ENCODE peak calls at places on chromosomes 4 and X, in ten cellular contexts. Y is HFF-Myc; Z is adrenal gland; K is dorsolateral prefrontal cortex; A is heart left ventricle; W is bronchial epithelial cell; I is colonic mucosa; N is WERI-Rb-1; F is CD8-positive, alpha-beta T cell; R is AG10803. P is an unnamed sample.

GRCh38 chr4:88865051-88865450 is 167.4 kb upstream of the NAP1L5 start:
- DNase-seq in Y (no peak), I (no peak), F (no peak), A (no peak), K (no peak), N (no peak), R (no peak), W (peak; percentile 79), Z (no peak), P (peak; percentile 53)

GRCh38 chr4:121026034-121026433 is 46.3 kb downstream of the NDNF start:
- DNase-seq in A (no peak), Z (no peak), W (no peak), N (no peak), R (no peak), K (no peak), I (no peak), F (no peak), Y (no peak), P (no peak)

GRCh38 chrX:44012484-44013096 is 39.4 kb upstream of the NDP start:
- DNase-seq in W (peak; percentile 91), F (peak; percentile 0), N (no peak), Y (no peak), R (peak; percentile 85), Z (peak; percentile 76), I (no peak), K (no peak), A (peak; percentile 39), P (peak; percentile 91)

GRCh38 chrX:103175944-103176753 is 38.8 kb upstream of the BEX4 start:
- DNase-seq in A (no peak), K (peak; percentile 39), R (peak; percentile 35), I (peak; percentile 62), F (peak; percentile 30), Z (peak; percentile 73), N (peak; percentile 47), W (peak; percentile 29), Y (no peak), P (peak; percentile 48)

GRCh38 chrX:119698835-119699234 is 5.9 kb upstream of the SEPTIN6 start:
- DNase-seq in F (no peak), W (peak; percentile 45), Z (no peak), R (peak; percentile 82), K (no peak), N (no peak), A (no peak), Y (no peak), I (no peak), P (peak; percentile 52)

GRCh38 chr4:123315617-123316016 is 81.0 kb upstream of the SPRY1 start:
- DNase-seq in A (no peak), Z (no peak), N (no peak), K (no peak), I (no peak), F (no peak), W (no peak), Y (no peak), R (no peak), P (peak; percentile 22)

GRCh38 chr4:38979081-38979480 is 53.1 kb downstream of the TMEM156 start:
- DNase-seq in Z (no peak), F (no peak), I (no peak), W (no peak), A (no peak), R (no peak), N (no peak), K (no peak), Y (no peak), P (no peak)

GRCh38 chr4:151195801-151196200 is 81.2 kb upstream of the PRSS48 start:
- DNase-seq in K (no peak), Z (no peak), W (peak; percentile 94), R (peak; percentile 64), I (no peak), Y (no peak), F (no peak), N (no peak), A (no peak), P (peak; percentile 90)

GRCh38 chr4:161573836-161574235 is 590.0 kb downstream of the FSTL5 start:
- DNase-seq in R (no peak), Y (no peak), I (no peak), A (no peak), W (peak; percentile 11), N (no peak), Z (no peak), F (no peak), K (no peak), P (peak; percentile 30)

GRCh38 chr4:24330198-24330972 is 254.0 kb downstream of the DHX15 start:
- DNase-seq in R (peak; percentile 18), I (no peak), Y (no peak), K (no peak), W (peak; percentile 14), F (no peak), N (no peak), Z (no peak), A (no peak), P (peak; percentile 31)

GRCh38 chr4:134365852-134366251 is 164.3 kb upstream of the PABPC4L start:
- DNase-seq in Z (no peak), N (no peak), I (no peak), F (no peak), K (no peak), Y (peak; percentile 66), W (peak; percentile 4), R (peak; percentile 53), A (no peak), P (peak; percentile 2)

GRCh38 chr4:80876810-80877209 is 153.7 kb upstream of the BMP3 start:
- DNase-seq in R (peak; percentile 16), F (no peak), Z (no peak), A (no peak), W (no peak), N (no peak), Y (no peak), K (no peak), I (no peak), P (no peak)

GRCh38 chrX:1151378-1152077 is 60.9 kb downstream of the CRLF2 start:
- DNase-seq in R (no peak), A (no peak), N (no peak), I (no peak), Y (no peak), W (no peak), K (no peak), Z (no peak), F (no peak), P (no peak)

DNA sequence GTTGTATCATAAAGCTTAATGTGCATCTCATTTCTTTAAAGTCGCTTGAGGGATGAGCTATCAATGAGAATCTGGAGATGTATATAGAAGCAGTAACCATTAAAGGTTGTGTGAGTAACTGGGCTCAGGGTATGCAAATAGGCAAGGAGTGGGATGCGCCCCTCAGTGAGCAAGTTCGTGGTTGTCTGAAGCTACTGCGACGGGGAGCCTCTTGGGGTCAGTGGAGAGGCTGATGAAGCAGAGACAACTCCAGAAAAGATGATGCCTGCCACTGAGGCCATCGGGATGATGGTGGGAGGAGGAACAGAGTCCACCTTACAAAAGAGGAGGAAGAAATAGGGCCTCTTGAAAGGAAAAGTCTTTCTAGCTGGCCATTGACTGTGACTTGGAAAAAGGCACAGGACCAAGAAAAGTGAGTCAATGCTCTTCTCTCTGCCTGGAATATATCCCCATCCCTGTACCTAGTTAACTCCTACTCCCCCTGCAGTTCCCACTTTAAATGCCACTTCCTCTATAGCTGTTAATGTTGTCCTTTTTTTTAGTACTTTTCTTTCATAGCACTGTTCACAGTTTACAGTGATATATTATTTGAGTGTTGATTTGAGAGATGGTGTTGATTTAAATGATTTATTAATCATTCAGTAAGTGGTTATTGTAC is 51.4 kb upstream of the LSM6 start:
- DNase-seq in I (no peak), A (no peak), R (peak; percentile 10), Y (no peak), Z (no peak), W (no peak), F (no peak), N (no peak), K (no peak), P (no peak)
- TF ChIP-seq CTCF in I (no peak), A (no peak), R (no peak), Y (no peak), Z (no peak), W (no peak), F (no peak), N (no peak), K (no peak), P (no peak)

GRCh38 chr4:116639070-116639577 is 446.3 kb downstream of the TRAM1L1 start:
- DNase-seq in A (no peak), N (no peak), F (no peak), I (no peak), K (no peak), Y (no peak), Z (no peak), R (no peak), W (no peak), P (no peak)
- H3K4me3 ChIP-seq in A (no peak overlapping the region), N (no peak overlapping the region), F (no peak overlapping the region), I (no peak overlapping the region), K (no peak overlapping the region), Y (no peak overlapping the region), Z (no peak overlapping the region), R (no peak overlapping the region), W (no peak overlapping the region), P (no peak overlapping the region)

GRCh38 chr4:112231779-112232713 is at the start of gene AP1AR:
- DNase-seq in Y (no peak), K (peak; percentile 80), I (peak; percentile 84), N (peak; percentile 94), W (peak; percentile 49), Z (peak; percentile 82), F (peak; percentile 61), R (peak; percentile 63), A (peak; percentile 92), P (peak; percentile 73)
- TF ChIP-seq CTCF in Y (peak; percentile 18), K (peak; percentile 6), I (peak; percentile 24), N (peak; percentile 69), W (no peak), Z (peak; percentile 27), F (no peak), R (peak; percentile 39), A (peak; percentile 53), P (peak; percentile 7)

DNA sequence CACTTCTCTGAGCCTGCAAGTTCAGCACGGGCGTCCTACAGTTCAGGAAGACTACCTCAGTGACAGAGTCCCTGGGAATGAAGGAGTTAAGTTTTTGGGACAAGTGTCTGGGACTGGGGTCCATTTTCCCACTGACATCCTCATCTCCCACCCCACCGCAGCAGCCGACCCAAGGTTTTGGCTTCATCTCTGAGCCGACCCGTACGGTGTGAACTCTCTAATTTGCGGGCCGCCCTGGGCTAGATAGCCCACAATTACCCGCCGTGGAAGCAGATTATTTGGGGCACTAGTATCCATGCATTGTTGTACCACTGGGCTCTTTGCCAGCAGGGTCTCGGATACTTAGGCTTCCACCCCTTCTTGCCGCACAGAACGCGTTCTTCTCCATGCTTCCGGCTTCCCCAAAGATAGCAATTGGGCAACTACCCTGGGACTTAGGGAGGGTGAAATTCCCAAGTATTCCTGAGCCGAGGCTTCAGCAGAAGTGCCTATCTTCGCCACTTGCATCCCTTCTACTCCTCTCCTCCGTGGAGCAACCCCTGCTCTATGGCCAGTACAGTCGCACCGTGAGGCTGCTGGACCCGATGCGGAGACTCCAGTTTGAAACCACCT is 2.4 kb downstream of the IL1RAPL2 start:
- DNase-seq in F (no peak), Z (no peak), R (no peak), Y (no peak), I (no peak), W (no peak), N (no peak), A (no peak), K (no peak), P (no peak)
- H3K4me3 ChIP-seq in F (no peak overlapping the region), Z (no peak overlapping the region), R (no peak overlapping the region), Y (no peak overlapping the region), I (no peak overlapping the region), W (no peak overlapping the region), N (no peak overlapping the region), A (no peak overlapping the region), K (no peak overlapping the region), P (no peak overlapping the region)